ENCODE peak calls at places on chromosomes 13 and 19, in four cellular contexts. U is cardiac muscle cell, M is mucosa of descending colon, G is GM13977. X is an unnamed sample.

GRCh38 chr13:73865027-73865426 is 269.2 kb downstream of the KLF12 start:
- DNase-seq in G (no peak), M (no peak), U (no peak), X (peak; percentile 25)

GRCh38 chr13:64684685-64685431 is 2545.3 kb downstream of the PCDH9 start:
- DNase-seq in M (no peak), U (no peak), G (no peak), X (no peak)

GRCh38 chr19:55365245-55365644 is 2.2 kb upstream of the GARIN5B start:
- DNase-seq in G (no peak), M (no peak), U (no peak), X (no peak)

GRCh38 chr19:29400917-29401711 is 124.7 kb upstream of the VSTM2B start:
- DNase-seq in U (no peak), G (no peak), M (no peak), X (no peak)

GRCh38 chr13:26679411-26679810 is 81.2 kb downstream of the GPR12 start:
- DNase-seq in U (no peak), G (no peak), M (no peak), X (no peak)

GRCh38 chr13:98224557-98224956 is 47.5 kb upstream of the RNF113B start:
- DNase-seq in M (no peak), G (no peak), U (no peak), X (no peak)

GRCh38 chr19:10137751-10138682 is 18.3 kb upstream of the EIF3G start:
- DNase-seq in G (no peak), U (no peak), M (no peak), X (no peak)

GRCh38 chr19:52034051-52034728 is 6.0 kb upstream of the ZNF614 start:
- DNase-seq in G (no peak), U (no peak), M (no peak), X (peak; percentile 6)

GRCh38 chr19:12496480-12496879 is 11.9 kb upstream of the ZNF709 start:
- DNase-seq in U (no peak), G (no peak), M (no peak), X (no peak)

GRCh38 chr19:12497032-12497431 is 12.4 kb upstream of the ZNF709 start:
- DNase-seq in M (no peak), U (no peak), G (no peak), X (no peak)

GRCh38 chr19:12494260-12494860 is 9.7 kb upstream of the ZNF709 start:
- DNase-seq in U (no peak), M (no peak), G (no peak), X (no peak)

DNA sequence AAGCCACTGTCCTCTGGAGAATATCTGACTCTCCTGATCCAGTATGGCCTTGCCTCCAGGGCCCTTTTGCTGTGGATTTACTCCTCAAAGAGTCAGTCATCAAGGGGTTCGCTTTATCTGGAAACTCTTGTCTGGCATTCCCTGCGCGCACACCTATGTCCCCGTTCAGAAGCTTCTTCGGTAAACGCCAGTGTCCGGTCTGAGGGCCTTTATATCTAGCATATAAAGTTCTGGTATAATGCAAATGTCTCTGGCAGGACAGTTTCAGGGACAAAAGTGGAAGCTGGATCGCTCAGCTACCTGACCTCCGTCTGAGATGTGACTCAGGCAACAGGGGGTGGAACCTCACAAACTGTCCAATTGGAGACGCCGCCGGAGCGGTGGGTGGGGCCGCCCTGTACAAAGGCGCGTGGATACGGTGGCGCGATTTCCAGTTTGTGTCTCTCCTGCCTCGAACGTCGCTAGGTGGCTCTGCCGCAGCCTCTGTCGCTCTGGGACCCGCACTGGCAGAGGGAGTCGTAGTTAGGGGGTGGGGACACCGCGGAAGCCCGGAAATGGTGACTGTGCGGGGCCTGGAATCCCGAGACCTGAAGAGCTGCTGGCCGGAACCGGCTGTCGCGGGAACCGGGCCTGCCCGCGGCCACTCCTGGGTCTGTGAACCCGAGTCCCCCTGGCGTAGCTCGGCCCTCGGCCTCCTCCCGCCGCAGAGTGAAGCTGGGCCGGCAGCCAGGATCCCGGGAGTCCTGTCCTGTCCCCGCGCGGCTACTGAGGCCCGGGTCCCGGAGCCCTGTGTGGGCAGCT is 10.6 kb upstream of the ZNF709 start:
- DNase-seq in G (peak; percentile 89), M (peak; percentile 97), U (peak; percentile 98), X (peak; percentile 98)
- TF ChIP-seq CTCF in G (peak; percentile 64), M (peak; percentile 33), U (peak; percentile 37), X (peak; percentile 78)

GRCh38 chr19:58518261-58519086 is 1.1 kb downstream of the ZBTB45 start:
- DNase-seq in U (no peak), G (no peak), M (peak; percentile 57), X (no peak)

GRCh38 chr19:58515259-58515658 is 3.5 kb upstream of the SLC27A5 start:
- DNase-seq in U (no peak), M (no peak), G (no peak), X (no peak)

GRCh38 chr19:58516246-58516836 is 3.3 kb downstream of the ZBTB45 start:
- DNase-seq in M (no peak), G (no peak), U (no peak), X (no peak)

GRCh38 chr19:58519087-58519354 is 589 bp downstream of the ZBTB45 start:
- DNase-seq in G (peak; percentile 67), U (peak; percentile 87), M (peak; percentile 75), X (peak; percentile 91)

DNA sequence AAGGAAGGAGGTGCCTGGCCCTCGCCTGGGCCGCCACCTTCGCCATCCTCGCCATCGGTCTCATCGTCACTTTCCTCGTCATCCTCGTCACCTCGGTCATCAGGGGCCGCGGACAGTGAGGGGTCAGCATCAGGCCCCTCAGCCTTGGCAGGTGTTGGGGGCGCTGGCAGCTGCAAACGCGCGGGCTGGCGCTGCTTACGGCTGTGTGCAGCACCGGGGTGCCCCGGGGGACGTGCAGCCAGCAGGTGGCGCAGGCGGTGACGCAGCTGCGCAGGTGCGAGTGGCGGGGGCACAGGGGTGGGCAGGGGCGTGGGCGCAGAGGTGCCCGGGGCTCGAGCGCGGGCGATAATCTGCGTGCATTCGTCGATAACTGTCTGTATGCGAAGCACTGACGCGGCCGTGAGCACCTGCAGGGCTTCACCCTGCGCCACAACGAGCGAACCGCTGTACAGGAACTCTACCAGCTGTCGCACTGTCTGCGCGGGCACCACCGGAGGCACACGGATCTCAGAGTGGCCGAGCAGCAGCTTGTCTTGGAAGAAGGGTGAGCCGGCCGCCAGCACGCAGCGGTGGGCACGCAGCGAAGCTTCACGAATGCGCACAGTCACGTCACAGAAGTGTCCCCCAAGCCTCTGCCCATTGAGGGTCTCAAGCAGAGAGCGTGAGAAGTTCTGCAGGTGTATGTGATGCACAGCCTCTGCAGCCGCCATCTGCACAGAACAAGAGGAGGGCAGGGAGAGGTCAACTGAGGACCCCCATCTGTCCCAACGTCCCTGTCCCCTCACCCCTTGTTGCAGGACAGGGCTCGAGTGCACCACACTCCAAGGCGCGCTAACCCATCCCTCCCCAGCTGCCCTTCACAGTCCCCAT is 2.4 kb downstream of the ZBTB45 start:
- DNase-seq in G (no peak), U (no peak), M (peak; percentile 39), X (no peak)
- TF ChIP-seq CTCF in G (no peak), U (no peak), M (no peak), X (peak; percentile 31)

DNA sequence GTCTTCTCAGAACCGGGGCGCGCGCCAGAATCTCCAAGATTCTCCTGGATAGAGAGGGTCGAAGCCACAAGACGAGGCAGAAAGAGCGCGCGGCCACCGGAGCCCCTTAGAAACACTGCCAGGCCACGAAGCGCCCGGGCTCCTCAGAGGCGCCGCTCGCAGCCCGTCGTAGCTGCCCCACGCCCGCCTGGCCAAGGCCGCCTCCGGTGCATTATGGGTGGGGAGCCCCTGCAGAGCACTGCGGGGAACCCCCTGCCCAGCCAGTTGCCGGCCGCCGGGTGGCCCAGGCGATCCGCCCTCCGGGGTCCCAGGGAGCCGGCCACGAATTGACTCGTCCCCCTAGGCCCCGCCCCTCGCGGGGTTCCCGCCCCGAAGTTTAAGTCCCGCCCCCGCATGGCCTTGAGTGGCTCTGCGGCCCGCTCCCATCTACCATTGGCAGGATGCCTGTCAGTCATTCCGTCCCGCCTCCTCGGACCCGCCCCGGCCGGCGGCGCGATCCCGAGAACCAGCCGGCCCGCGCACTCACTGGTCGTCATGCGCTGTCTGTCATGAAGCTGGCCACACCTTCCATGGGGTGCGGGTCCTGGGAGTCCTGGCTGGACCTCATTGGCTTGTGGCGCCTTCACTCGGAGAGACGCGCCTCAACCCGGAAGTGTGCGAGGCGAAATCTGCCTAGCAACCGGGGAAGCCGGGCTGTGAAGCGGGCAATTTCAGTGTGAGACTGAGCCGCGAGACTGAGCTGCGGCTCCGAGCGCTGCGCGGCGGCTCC is 20.2 kb upstream of the GATAD2A start:
- DNase-seq in U (peak; percentile 100), M (peak; percentile 100), G (peak; percentile 97), X (peak; percentile 100)
- TF ChIP-seq CTCF in U (no peak), M (no peak), G (peak; percentile 42), X (no peak)

DNA sequence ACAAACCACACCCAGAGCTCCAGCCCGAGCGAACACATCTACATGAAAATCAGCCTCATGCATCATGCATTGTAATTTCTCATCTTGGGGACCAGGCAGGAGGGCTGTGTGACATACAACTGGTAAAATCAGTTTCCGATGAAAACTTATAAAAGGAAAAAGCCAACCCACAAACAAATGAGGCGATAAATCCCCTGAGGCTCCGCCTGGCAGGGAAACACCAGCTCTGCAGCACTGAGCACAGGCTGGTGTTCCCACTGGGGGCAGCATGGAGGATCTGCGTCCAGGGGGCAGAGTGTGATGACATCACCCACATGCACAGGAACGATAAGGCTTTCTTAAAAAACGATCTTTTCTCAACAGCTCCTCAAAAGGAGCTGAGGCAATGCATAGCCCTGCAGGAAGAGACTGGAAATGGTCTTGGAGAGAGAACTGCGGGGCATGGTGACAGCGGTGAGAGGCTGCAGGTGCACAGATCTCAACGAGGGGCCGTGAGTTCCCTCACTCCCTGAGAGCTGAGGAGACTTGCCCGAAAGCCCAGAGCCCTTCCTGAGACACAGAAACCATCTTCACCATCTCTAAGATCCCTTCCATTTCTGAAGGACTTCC is 24.6 kb downstream of the SH3GL1 start:
- DNase-seq in G (peak; percentile 62), U (no peak), M (no peak), X (peak; percentile 95)
- TF ChIP-seq CTCF in G (peak; percentile 28), U (peak; percentile 51), M (no peak), X (peak; percentile 78)

GRCh38 chr19:50838239-50838638 is 4.9 kb upstream of the KLK15 start:
- DNase-seq in M (no peak), U (no peak), G (peak; percentile 73), X (peak; percentile 51)
- TF ChIP-seq CTCF in M (no peak), U (peak; percentile 20), G (peak; percentile 59), X (peak; percentile 44)

GRCh38 chr13:50466554-50466953 is 376.9 kb downstream of the DLEU7 start:
- DNase-seq in U (peak; percentile 32), M (no peak), G (no peak), X (no peak)
- TF ChIP-seq CTCF in U (no peak), M (no peak), G (no peak), X (no peak)